ENCODE peak calls at places on chromosomes 7 and 10, in five cellular contexts. One of them, this sample, is unnamed.

GRCh38 chr10:65501259-65501658 is 1424.6 kb upstream of the LRRTM3 start:
- DNase-seq in right lobe of liver: no peak
- DNase-seq in CD8-positive, alpha-beta T cell: no peak
- DNase-seq in activated B cell treated with CpG ODN at 0.5 μM for 24 hours: no peak
- DNase-seq in fibroblast of pulmonary artery: no peak
- DNase-seq in this sample: no peak

GRCh38 chr7:93854480-93854879 is 36.1 kb downstream of the TFPI2 start:
- DNase-seq in CD8-positive, alpha-beta T cell: no peak
- DNase-seq in fibroblast of pulmonary artery: no peak
- DNase-seq in activated B cell treated with CpG ODN at 0.5 μM for 24 hours: no peak
- DNase-seq in right lobe of liver: no peak
- DNase-seq in this sample: no peak

GRCh38 chr10:29039091-29039490 is 249.8 kb upstream of the LYZL1 start:
- DNase-seq in activated B cell treated with CpG ODN at 0.5 μM for 24 hours: no peak
- DNase-seq in fibroblast of pulmonary artery: no peak
- DNase-seq in right lobe of liver: no peak
- DNase-seq in CD8-positive, alpha-beta T cell: no peak
- DNase-seq in this sample: no peak

GRCh38 chr10:129605266-129605985 is 138.4 kb downstream of the MGMT start:
- DNase-seq in CD8-positive, alpha-beta T cell: no peak
- DNase-seq in right lobe of liver: no peak
- DNase-seq in activated B cell treated with CpG ODN at 0.5 μM for 24 hours: no peak
- DNase-seq in fibroblast of pulmonary artery: no peak
- DNase-seq in this sample: no peak

GRCh38 chr7:44368885-44369284 is 43.5 kb upstream of the CAMK2B start:
- DNase-seq in right lobe of liver: no peak
- DNase-seq in CD8-positive, alpha-beta T cell: no peak
- DNase-seq in activated B cell treated with CpG ODN at 0.5 μM for 24 hours: no peak
- DNase-seq in fibroblast of pulmonary artery: peak; percentile 37
- DNase-seq in this sample: no peak

GRCh38 chr10:62860946-62861345 is 44.8 kb upstream of the EGR2 start:
- DNase-seq in CD8-positive, alpha-beta T cell: no peak
- DNase-seq in right lobe of liver: no peak
- DNase-seq in fibroblast of pulmonary artery: peak; percentile 57
- DNase-seq in activated B cell treated with CpG ODN at 0.5 μM for 24 hours: no peak
- DNase-seq in this sample: peak; percentile 14

GRCh38 chr7:85851571-85852193 is 664.8 kb upstream of the SEMA3D start:
- DNase-seq in right lobe of liver: no peak
- DNase-seq in activated B cell treated with CpG ODN at 0.5 μM for 24 hours: no peak
- DNase-seq in fibroblast of pulmonary artery: peak; percentile 83
- DNase-seq in CD8-positive, alpha-beta T cell: no peak
- DNase-seq in this sample: no peak

GRCh38 chr10:14839305-14839695 is 1.2 kb downstream of the HSPA14 start:
- DNase-seq in right lobe of liver: no peak
- DNase-seq in activated B cell treated with CpG ODN at 0.5 μM for 24 hours: no peak
- DNase-seq in fibroblast of pulmonary artery: peak; percentile 11
- DNase-seq in CD8-positive, alpha-beta T cell: no peak
- DNase-seq in this sample: no peak

GRCh38 chr10:36638461-36638860 is 486.9 kb upstream of the ANKRD30A start:
- DNase-seq in CD8-positive, alpha-beta T cell: no peak
- DNase-seq in fibroblast of pulmonary artery: no peak
- DNase-seq in right lobe of liver: no peak
- DNase-seq in activated B cell treated with CpG ODN at 0.5 μM for 24 hours: no peak
- DNase-seq in this sample: no peak

GRCh38 chr10:93512565-93512964 is 16.2 kb downstream of the CEP55 start:
- DNase-seq in right lobe of liver: no peak
- DNase-seq in CD8-positive, alpha-beta T cell: no peak
- DNase-seq in activated B cell treated with CpG ODN at 0.5 μM for 24 hours: no peak
- DNase-seq in fibroblast of pulmonary artery: peak; percentile 36
- DNase-seq in this sample: no peak

GRCh38 chr10:52466464-52466863 is 152.4 kb downstream of the DKK1 start:
- DNase-seq in CD8-positive, alpha-beta T cell: no peak
- DNase-seq in activated B cell treated with CpG ODN at 0.5 μM for 24 hours: no peak
- DNase-seq in fibroblast of pulmonary artery: no peak
- DNase-seq in right lobe of liver: no peak
- DNase-seq in this sample: no peak

GRCh38 chr10:32548208-32548607 is 102.3 kb downstream of the CCDC7 start:
- DNase-seq in right lobe of liver: no peak
- DNase-seq in activated B cell treated with CpG ODN at 0.5 μM for 24 hours: no peak
- DNase-seq in fibroblast of pulmonary artery: no peak
- DNase-seq in CD8-positive, alpha-beta T cell: no peak
- DNase-seq in this sample: no peak

GRCh38 chr7:138456220-138456619 is 3.8 kb upstream of the TRIM24 start:
- DNase-seq in CD8-positive, alpha-beta T cell: no peak
- DNase-seq in fibroblast of pulmonary artery: no peak
- DNase-seq in activated B cell treated with CpG ODN at 0.5 μM for 24 hours: no peak
- DNase-seq in right lobe of liver: no peak
- DNase-seq in this sample: no peak

GRCh38 chr10:96740579-96741281 is 20.4 kb upstream of the PIK3AP1 start:
- DNase-seq in CD8-positive, alpha-beta T cell: no peak
- DNase-seq in activated B cell treated with CpG ODN at 0.5 μM for 24 hours: peak; percentile 46
- DNase-seq in fibroblast of pulmonary artery: peak; percentile 10
- DNase-seq in right lobe of liver: peak; percentile 64
- DNase-seq in this sample: no peak

GRCh38 chr10:96745950-96746349 is 25.6 kb upstream of the PIK3AP1 start:
- DNase-seq in CD8-positive, alpha-beta T cell: no peak
- DNase-seq in fibroblast of pulmonary artery: no peak
- DNase-seq in right lobe of liver: no peak
- DNase-seq in activated B cell treated with CpG ODN at 0.5 μM for 24 hours: no peak
- DNase-seq in this sample: no peak

GRCh38 chr10:96747734-96748550 is 27.6 kb upstream of the PIK3AP1 start:
- DNase-seq in activated B cell treated with CpG ODN at 0.5 μM for 24 hours: no peak
- DNase-seq in right lobe of liver: no peak
- DNase-seq in fibroblast of pulmonary artery: no peak
- DNase-seq in CD8-positive, alpha-beta T cell: no peak
- DNase-seq in this sample: no peak

GRCh38 chr10:96746503-96746902 is 26.2 kb upstream of the PIK3AP1 start:
- DNase-seq in right lobe of liver: no peak
- DNase-seq in fibroblast of pulmonary artery: peak; percentile 27
- DNase-seq in activated B cell treated with CpG ODN at 0.5 μM for 24 hours: no peak
- DNase-seq in CD8-positive, alpha-beta T cell: no peak
- DNase-seq in this sample: no peak

GRCh38 chr10:96743988-96744585 is 23.8 kb upstream of the PIK3AP1 start:
- DNase-seq in fibroblast of pulmonary artery: peak; percentile 21
- DNase-seq in activated B cell treated with CpG ODN at 0.5 μM for 24 hours: no peak
- DNase-seq in CD8-positive, alpha-beta T cell: no peak
- DNase-seq in right lobe of liver: no peak
- DNase-seq in this sample: no peak
- TF ChIP-seq CTCF in fibroblast of pulmonary artery: peak; percentile 25
- TF ChIP-seq CTCF in activated B cell treated with CpG ODN at 0.5 μM for 24 hours: no peak
- TF ChIP-seq CTCF in CD8-positive, alpha-beta T cell: no peak
- TF ChIP-seq CTCF in right lobe of liver: peak; percentile 40
- TF ChIP-seq CTCF in this sample: no peak

DNA sequence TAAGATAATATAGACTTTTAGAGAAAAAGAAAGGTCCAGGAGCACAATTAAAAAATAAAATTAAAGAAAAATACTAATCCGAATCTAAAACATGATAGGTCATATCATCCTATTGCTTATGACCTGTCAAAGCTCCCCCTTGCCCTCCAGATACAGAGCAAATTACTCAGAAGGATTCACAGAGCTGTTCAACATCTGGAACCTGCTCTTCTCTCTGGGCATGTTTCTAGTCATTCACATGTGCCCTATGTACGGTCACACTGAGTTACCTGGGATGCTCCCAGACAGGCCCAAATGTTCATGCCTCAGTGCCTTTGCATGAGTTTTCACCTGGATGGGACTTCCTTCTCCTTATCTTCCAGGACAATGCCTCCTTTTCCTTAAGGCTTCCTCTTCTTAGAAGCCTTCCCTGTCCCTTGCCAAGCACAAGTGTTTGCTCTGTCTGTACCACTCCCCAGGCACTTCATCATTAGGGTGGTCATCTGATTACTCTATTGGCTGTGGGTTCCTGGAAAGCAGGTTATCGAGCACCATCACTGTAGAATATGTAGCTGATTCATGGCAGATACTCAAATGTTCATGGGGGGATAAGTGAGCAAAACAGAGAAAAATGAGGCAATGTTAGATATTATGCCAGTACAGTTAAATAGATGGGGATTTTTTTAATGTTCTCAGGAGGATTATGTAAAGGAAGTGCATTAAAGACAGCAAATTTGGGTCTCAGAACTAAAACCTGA is 12.0 kb upstream of the AOAH start:
- DNase-seq in activated B cell treated with CpG ODN at 0.5 μM for 24 hours: no peak
- DNase-seq in fibroblast of pulmonary artery: no peak
- DNase-seq in right lobe of liver: no peak
- DNase-seq in CD8-positive, alpha-beta T cell: no peak
- DNase-seq in this sample: no peak
- TF ChIP-seq CTCF in activated B cell treated with CpG ODN at 0.5 μM for 24 hours: no peak
- TF ChIP-seq CTCF in fibroblast of pulmonary artery: no peak
- TF ChIP-seq CTCF in right lobe of liver: no peak
- TF ChIP-seq CTCF in CD8-positive, alpha-beta T cell: no peak
- TF ChIP-seq CTCF in this sample: no peak

GRCh38 chr7:99733448-99733847 is 1.5 kb downstream of the CYP3A7 start:
- DNase-seq in activated B cell treated with CpG ODN at 0.5 μM for 24 hours: no peak
- DNase-seq in fibroblast of pulmonary artery: no peak
- DNase-seq in CD8-positive, alpha-beta T cell: no peak
- DNase-seq in right lobe of liver: no peak
- DNase-seq in this sample: no peak
- TF ChIP-seq CTCF in activated B cell treated with CpG ODN at 0.5 μM for 24 hours: no peak
- TF ChIP-seq CTCF in fibroblast of pulmonary artery: peak; percentile 34
- TF ChIP-seq CTCF in CD8-positive, alpha-beta T cell: peak; percentile 29
- TF ChIP-seq CTCF in right lobe of liver: no peak
- TF ChIP-seq CTCF in this sample: peak; percentile 46

DNA sequence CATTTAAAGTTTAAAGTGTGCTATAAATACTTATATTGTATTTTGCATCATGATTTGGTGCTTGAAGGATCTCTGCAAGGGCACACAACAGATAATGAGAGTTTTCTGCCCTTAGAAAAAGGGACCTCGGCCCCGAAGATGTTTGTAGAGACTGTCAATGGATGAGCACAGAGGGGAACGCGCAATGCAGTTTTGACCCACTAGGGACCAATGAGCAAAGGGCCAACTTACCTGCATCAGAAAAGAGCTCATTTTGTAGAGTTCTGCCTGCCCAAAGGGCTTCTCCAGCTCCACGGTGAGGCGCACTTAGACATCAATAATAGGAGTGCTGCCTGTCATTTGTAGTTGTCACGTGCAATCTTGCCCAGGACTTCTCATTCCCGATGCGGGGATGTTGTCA is 91.1 kb downstream of the BUB3 start:
- DNase-seq in fibroblast of pulmonary artery: no peak
- DNase-seq in activated B cell treated with CpG ODN at 0.5 μM for 24 hours: no peak
- DNase-seq in right lobe of liver: no peak
- DNase-seq in CD8-positive, alpha-beta T cell: no peak
- DNase-seq in this sample: no peak
- TF ChIP-seq CTCF in fibroblast of pulmonary artery: no peak
- TF ChIP-seq CTCF in activated B cell treated with CpG ODN at 0.5 μM for 24 hours: no peak
- TF ChIP-seq CTCF in right lobe of liver: no peak
- TF ChIP-seq CTCF in CD8-positive, alpha-beta T cell: no peak
- TF ChIP-seq CTCF in this sample: no peak

DNA sequence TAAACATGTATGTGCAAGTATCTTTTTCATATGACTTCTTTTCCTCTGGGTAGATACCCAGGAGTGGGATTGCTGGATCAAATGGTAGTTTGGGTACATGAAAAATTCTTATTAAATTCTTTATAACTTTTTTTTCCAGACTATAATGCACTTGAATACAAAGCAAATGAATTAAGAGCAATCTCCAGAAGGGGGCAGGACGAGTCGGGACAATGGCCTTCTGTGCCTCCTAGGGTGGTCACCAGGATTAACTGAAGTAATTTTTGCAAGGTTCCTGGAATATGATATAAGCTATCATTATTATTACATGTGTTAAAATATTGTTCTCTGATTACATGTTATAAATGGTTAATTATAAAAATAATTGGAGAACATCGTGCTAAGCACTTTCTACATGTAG is 127.2 kb downstream of the PPP1R17 start:
- DNase-seq in fibroblast of pulmonary artery: peak; percentile 22
- DNase-seq in right lobe of liver: no peak
- DNase-seq in CD8-positive, alpha-beta T cell: no peak
- DNase-seq in activated B cell treated with CpG ODN at 0.5 μM for 24 hours: no peak
- DNase-seq in this sample: peak; percentile 3
- TF ChIP-seq CTCF in fibroblast of pulmonary artery: peak; percentile 19
- TF ChIP-seq CTCF in right lobe of liver: no peak
- TF ChIP-seq CTCF in CD8-positive, alpha-beta T cell: no peak
- TF ChIP-seq CTCF in activated B cell treated with CpG ODN at 0.5 μM for 24 hours: no peak
- TF ChIP-seq CTCF in this sample: peak; percentile 45

GRCh38 chr7:1144269-1144771 is 15.7 kb downstream of the ZFAND2A start:
- DNase-seq in right lobe of liver: peak; percentile 81
- DNase-seq in activated B cell treated with CpG ODN at 0.5 μM for 24 hours: no peak
- DNase-seq in fibroblast of pulmonary artery: peak; percentile 27
- DNase-seq in CD8-positive, alpha-beta T cell: no peak
- DNase-seq in this sample: no peak
- TF ChIP-seq CTCF in right lobe of liver: peak; percentile 51
- TF ChIP-seq CTCF in activated B cell treated with CpG ODN at 0.5 μM for 24 hours: no peak
- TF ChIP-seq CTCF in fibroblast of pulmonary artery: no peak
- TF ChIP-seq CTCF in CD8-positive, alpha-beta T cell: no peak
- TF ChIP-seq CTCF in this sample: peak; percentile 29

DNA sequence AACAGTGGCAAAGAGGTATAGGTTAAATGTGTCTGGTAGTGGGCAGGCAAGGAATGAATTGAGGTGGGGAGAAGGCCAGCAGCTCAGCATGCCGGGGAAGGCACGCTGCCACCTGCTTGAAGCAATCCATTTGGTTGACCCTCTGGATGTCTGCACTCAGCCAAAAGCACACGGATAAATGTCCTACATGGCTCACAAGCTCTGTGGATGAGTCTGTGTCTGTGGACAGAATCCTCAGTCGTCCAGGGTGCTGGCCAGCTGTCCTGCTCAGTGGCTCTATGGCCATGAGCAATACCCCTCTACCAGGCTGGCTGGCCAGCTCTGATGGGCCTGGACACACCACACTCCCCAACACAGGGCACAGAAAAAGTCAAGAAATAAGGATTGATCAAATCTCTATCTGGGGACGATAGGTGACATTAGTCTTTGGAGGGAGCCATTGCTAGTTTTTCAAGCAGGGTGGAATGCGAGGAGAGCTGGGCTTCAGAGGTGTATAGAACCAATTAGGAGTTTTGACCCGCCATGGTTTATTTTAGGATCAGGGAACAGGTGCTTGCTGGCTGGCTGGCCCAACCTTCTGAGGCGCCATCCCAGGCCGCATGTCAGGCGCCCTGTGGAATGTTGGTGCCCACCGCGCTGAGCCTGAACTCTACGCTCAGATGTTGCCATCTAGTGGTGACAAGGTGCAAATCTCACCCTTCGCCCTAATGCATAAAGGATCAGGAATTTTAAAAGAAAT is 493.4 kb downstream of the TNS3 start:
- DNase-seq in activated B cell treated with CpG ODN at 0.5 μM for 24 hours: no peak
- DNase-seq in fibroblast of pulmonary artery: peak; percentile 78
- DNase-seq in right lobe of liver: no peak
- DNase-seq in CD8-positive, alpha-beta T cell: no peak
- DNase-seq in this sample: peak; percentile 53
- TF ChIP-seq CTCF in activated B cell treated with CpG ODN at 0.5 μM for 24 hours: peak; percentile 79
- TF ChIP-seq CTCF in fibroblast of pulmonary artery: peak; percentile 79
- TF ChIP-seq CTCF in right lobe of liver: peak; percentile 91
- TF ChIP-seq CTCF in CD8-positive, alpha-beta T cell: peak; percentile 49
- TF ChIP-seq CTCF in this sample: peak; percentile 99